ENCODE peak calls at places on chromosomes 6 and 20, in four cellular contexts. U is chondrocyte, C is cardiac muscle cell, X is epithelial cell of proximal tubule. M is an unnamed sample.

GRCh38 chr20:33820362-33820761 is 9.2 kb downstream of the CHMP4B start:
- DNase-seq in U (no peak), C (no peak), X (no peak), M (no peak)

GRCh38 chr6:36038120-36038876 is 10.7 kb downstream of the MAPK14 start:
- DNase-seq in U (no peak), C (no peak), X (no peak), M (no peak)

GRCh38 chr20:4610871-4611270 is 110.8 kb upstream of the PRND start:
- DNase-seq in U (no peak), C (no peak), X (no peak), M (no peak)

GRCh38 chr6:89597988-89598387 is 40.6 kb downstream of the LYRM2 start:
- DNase-seq in U (no peak), C (no peak), X (peak; percentile 23), M (no peak)

GRCh38 chr20:60053125-60053812 is 95.0 kb downstream of the CDH26 start:
- DNase-seq in U (no peak), C (no peak), X (peak; percentile 36), M (no peak)

GRCh38 chr6:46963039-46963438 is 41.3 kb upstream of the ADGRF5 start:
- DNase-seq in U (no peak), C (no peak), X (no peak), M (no peak)

GRCh38 chr6:43951063-43951755 is 176.0 kb downstream of the MRPL14 start:
- DNase-seq in U (no peak), C (peak; percentile 90), X (no peak), M (no peak)

GRCh38 chr6:106087548-106088325 is 1.6 kb downstream of the PRDM1 start:
- DNase-seq in U (no peak), C (peak; percentile 5), X (no peak), M (no peak)

GRCh38 chr6:57198926-57199636 is 23.0 kb downstream of the RAB23 start:
- DNase-seq in U (no peak), C (no peak), X (no peak), M (no peak)

GRCh38 chr6:24796616-24797290 is 2.0 kb downstream of the ARMH2 start:
- DNase-seq in U (no peak), C (no peak), X (no peak), M (no peak)

GRCh38 chr20:48448601-48449384 is 379.0 kb downstream of the PREX1 start:
- DNase-seq in U (no peak), C (no peak), X (no peak), M (no peak)

GRCh38 chr20:20824924-20825584 is 112.6 kb upstream of the RALGAPA2 start:
- DNase-seq in U (no peak), C (peak; percentile 69), X (no peak), M (peak; percentile 49)

GRCh38 chr6:26020291-26020982 is 57.8 kb downstream of the TRIM38 start:
- DNase-seq in U (no peak), C (peak; percentile 67), X (peak; percentile 83), M (peak; percentile 70)

GRCh38 chr20:45114465-45115385 is at the start of gene WFDC5:
- DNase-seq in U (no peak), C (no peak), X (no peak), M (no peak)

GRCh38 chr20:32999603-33000250 is 4.5 kb downstream of the SUN5 start:
- DNase-seq in U (peak; percentile 55), C (no peak), X (no peak), M (no peak)

GRCh38 chr6:51299649-51300380 is 481.1 kb downstream of the TFAP2B start:
- DNase-seq in U (no peak), C (no peak), X (no peak), M (no peak)

GRCh38 chr6:90219168-90219985 is 77.3 kb downstream of the BACH2 start:
- DNase-seq in U (no peak), C (peak; percentile 61), X (no peak), M (peak; percentile 65)

GRCh38 chr20:21526776-21527175 is 12.9 kb upstream of the NKX2-2 start:
- DNase-seq in U (no peak), C (no peak), X (no peak), M (no peak)

GRCh38 chr6:11609324-11610071 is 71.9 kb downstream of the TMEM170B start:
- DNase-seq in U (no peak), C (peak; percentile 5), X (peak; percentile 89), M (no peak)

GRCh38 chr6:157151029-157151428 is 172.3 kb downstream of the TMEM242 start:
- DNase-seq in U (no peak), C (no peak), X (no peak), M (no peak)

GRCh38 chr20:44759595-44759994 is 13.9 kb downstream of the KCNK15 start:
- DNase-seq in U (no peak), C (no peak), X (no peak), M (no peak)

DNA sequence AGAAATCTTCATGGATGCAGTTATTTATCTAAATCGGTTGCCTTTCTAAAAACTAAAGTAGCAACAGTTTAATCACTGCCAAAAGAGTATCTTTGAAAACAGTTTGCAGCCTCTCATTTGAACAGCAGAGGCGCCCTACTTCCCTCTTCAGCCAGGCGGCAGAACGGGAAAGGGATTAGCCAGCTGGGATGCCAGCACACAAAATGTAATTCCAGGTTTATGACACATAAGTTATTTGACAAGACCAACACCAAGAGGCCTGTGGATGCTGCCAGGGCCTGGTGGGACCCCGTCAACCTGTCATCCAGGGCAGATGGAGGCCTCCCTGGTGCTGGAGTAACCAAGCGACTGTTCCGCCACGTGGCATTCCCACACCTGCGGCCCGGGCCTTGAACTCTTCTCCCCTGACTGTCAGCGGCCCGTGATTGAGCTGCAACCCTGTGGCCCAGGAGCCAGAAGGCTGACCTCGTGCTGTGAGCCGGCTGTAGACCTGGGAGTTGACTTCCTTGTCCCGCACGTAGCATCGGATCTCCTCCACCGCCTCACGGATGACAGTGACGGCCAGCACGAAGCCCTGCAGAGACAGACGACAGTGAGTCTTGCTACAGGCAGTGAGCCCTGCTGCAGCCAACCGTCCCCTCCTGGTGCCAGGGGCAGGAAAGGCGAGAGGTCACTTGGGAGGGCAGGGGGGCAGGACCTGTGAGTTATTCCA is 55.5 kb downstream of the ATP9A start:
- DNase-seq in U (no peak), C (peak; percentile 22), X (no peak), M (no peak)
- TF ChIP-seq CTCF in U (peak; percentile 86), C (peak; percentile 78), X (peak; percentile 54), M (peak; percentile 17)

DNA sequence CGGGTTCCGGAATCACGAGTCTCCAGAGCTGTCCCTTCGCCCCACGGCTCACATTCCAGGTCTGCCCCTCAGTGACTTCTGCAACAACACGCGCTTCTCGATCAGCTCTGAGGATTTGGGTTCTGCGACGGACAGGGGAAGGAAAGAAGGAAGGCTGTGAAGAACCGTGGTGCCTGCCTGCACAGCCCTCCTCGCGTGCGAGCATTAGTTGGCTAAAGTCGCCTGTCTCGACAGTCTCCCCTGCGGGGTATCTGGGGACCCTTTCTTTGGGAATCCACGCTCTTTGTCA is 23.1 kb downstream of the VPS52 start:
- DNase-seq in U (no peak), C (no peak), X (no peak), M (no peak)
- TF ChIP-seq CTCF in U (peak; percentile 69), C (no peak), X (no peak), M (peak; percentile 49)

GRCh38 chr20:22974354-22974753 is 60.8 kb upstream of the SSTR4 start:
- DNase-seq in U (no peak), C (peak; percentile 10), X (no peak), M (no peak)
- TF ChIP-seq CTCF in U (peak; percentile 66), C (peak; percentile 74), X (peak; percentile 75), M (peak; percentile 18)

GRCh38 chr6:40877362-40877761 is 161.7 kb downstream of the UNC5CL start:
- DNase-seq in U (no peak), C (no peak), X (no peak), M (no peak)

GRCh38 chr6:40879169-40879568 is 159.9 kb downstream of the UNC5CL start:
- DNase-seq in U (no peak), C (no peak), X (no peak), M (no peak)

GRCh38 chr6:40876336-40876735 is 162.7 kb downstream of the UNC5CL start:
- DNase-seq in U (no peak), C (no peak), X (no peak), M (no peak)

DNA sequence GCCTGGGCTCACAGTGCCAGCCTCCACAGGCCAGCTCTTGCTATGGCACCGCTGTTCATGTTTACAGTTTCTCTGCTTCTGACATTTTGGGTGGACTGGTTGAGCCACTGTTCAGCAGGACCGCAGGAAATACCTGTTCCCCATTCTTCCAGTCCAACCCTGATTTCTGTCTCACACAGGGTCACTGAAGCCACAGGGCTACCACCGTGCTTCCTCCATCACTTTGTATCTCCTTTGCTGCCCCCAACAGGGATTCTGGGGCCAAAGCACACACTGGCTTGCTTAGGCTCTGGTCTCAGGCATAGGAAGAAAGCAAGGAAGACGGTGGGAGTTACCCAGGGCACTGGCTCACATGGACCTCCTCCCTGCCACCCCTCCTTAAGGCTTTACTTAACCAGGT is 164.5 kb downstream of the UNC5CL start:
- DNase-seq in U (no peak), C (peak; percentile 30), X (no peak), M (no peak)
- TF ChIP-seq CTCF in U (peak; percentile 14), C (no peak), X (peak; percentile 34), M (no peak)

M was measured in mesothelial cell of epicardium.